ENCODE peak calls at places on chromosomes 12 and 14, in ten cellular contexts. One of them, this sample, is unnamed.

GRCh38 chr14:100305446-100306255 is 593 bp downstream of the SLC25A29 start:
- DNase-seq in GM12865: no peak
- DNase-seq in WERI-Rb-1: peak
- DNase-seq in HFF-Myc: no peak
- DNase-seq in psoas muscle: no peak
- DNase-seq in GM23338: peak
- DNase-seq in H9: peak
- DNase-seq in tibial artery: peak
- DNase-seq in cardiac muscle cell: no peak
- DNase-seq in dorsolateral prefrontal cortex: no peak
- DNase-seq in this sample: peak

GRCh38 chr14:21268612-21269251 is 510 bp downstream of the HNRNPC start:
- DNase-seq in psoas muscle: peak
- DNase-seq in GM23338: peak
- DNase-seq in WERI-Rb-1: no peak
- DNase-seq in GM12865: peak
- DNase-seq in tibial artery: no peak
- DNase-seq in H9: no peak
- DNase-seq in HFF-Myc: no peak
- DNase-seq in dorsolateral prefrontal cortex: no peak
- DNase-seq in cardiac muscle cell: peak
- DNase-seq in this sample: no peak

GRCh38 chr12:7486512-7486911 is 17.1 kb downstream of the CD163 start:
- DNase-seq in HFF-Myc: no peak
- DNase-seq in WERI-Rb-1: no peak
- DNase-seq in dorsolateral prefrontal cortex: no peak
- DNase-seq in tibial artery: no peak
- DNase-seq in cardiac muscle cell: no peak
- DNase-seq in GM12865: no peak
- DNase-seq in H9: no peak
- DNase-seq in GM23338: no peak
- DNase-seq in psoas muscle: no peak
- DNase-seq in this sample: no peak

GRCh38 chr12:54933381-54933780 is 51.2 kb downstream of the TESPA1 start:
- DNase-seq in H9: no peak
- DNase-seq in GM12865: peak
- DNase-seq in GM23338: no peak
- DNase-seq in WERI-Rb-1: no peak
- DNase-seq in dorsolateral prefrontal cortex: no peak
- DNase-seq in tibial artery: no peak
- DNase-seq in HFF-Myc: no peak
- DNase-seq in cardiac muscle cell: no peak
- DNase-seq in psoas muscle: no peak
- DNase-seq in this sample: no peak

GRCh38 chr14:50210074-50210473 is 21.3 kb downstream of the SOS2 start:
- DNase-seq in psoas muscle: no peak
- DNase-seq in GM23338: no peak
- DNase-seq in H9: no peak
- DNase-seq in GM12865: no peak
- DNase-seq in cardiac muscle cell: no peak
- DNase-seq in HFF-Myc: no peak
- DNase-seq in tibial artery: no peak
- DNase-seq in dorsolateral prefrontal cortex: no peak
- DNase-seq in WERI-Rb-1: no peak
- DNase-seq in this sample: no peak

GRCh38 chr14:63689132-63689531 is 38.7 kb downstream of the SGPP1 start:
- DNase-seq in HFF-Myc: no peak
- DNase-seq in tibial artery: no peak
- DNase-seq in dorsolateral prefrontal cortex: no peak
- DNase-seq in GM23338: no peak
- DNase-seq in H9: no peak
- DNase-seq in GM12865: no peak
- DNase-seq in psoas muscle: no peak
- DNase-seq in WERI-Rb-1: no peak
- DNase-seq in cardiac muscle cell: no peak
- DNase-seq in this sample: no peak

GRCh38 chr12:50947932-50948331 is 4.4 kb upstream of the HIGD1C start:
- DNase-seq in HFF-Myc: no peak
- DNase-seq in GM23338: no peak
- DNase-seq in psoas muscle: no peak
- DNase-seq in H9: no peak
- DNase-seq in cardiac muscle cell: no peak
- DNase-seq in dorsolateral prefrontal cortex: no peak
- DNase-seq in tibial artery: no peak
- DNase-seq in GM12865: no peak
- DNase-seq in WERI-Rb-1: no peak
- DNase-seq in this sample: no peak

GRCh38 chr12:45768194-45768593 is 38.7 kb downstream of the ARID2 start:
- DNase-seq in tibial artery: no peak
- DNase-seq in dorsolateral prefrontal cortex: no peak
- DNase-seq in GM12865: no peak
- DNase-seq in cardiac muscle cell: no peak
- DNase-seq in WERI-Rb-1: no peak
- DNase-seq in HFF-Myc: no peak
- DNase-seq in H9: no peak
- DNase-seq in psoas muscle: no peak
- DNase-seq in GM23338: no peak
- DNase-seq in this sample: no peak

GRCh38 chr12:120941846-120942405 is 36.4 kb upstream of the HNF1A start:
- DNase-seq in cardiac muscle cell: no peak
- DNase-seq in HFF-Myc: no peak
- DNase-seq in dorsolateral prefrontal cortex: no peak
- DNase-seq in H9: no peak
- DNase-seq in WERI-Rb-1: no peak
- DNase-seq in tibial artery: no peak
- DNase-seq in psoas muscle: no peak
- DNase-seq in GM23338: no peak
- DNase-seq in GM12865: no peak
- DNase-seq in this sample: no peak

DNA sequence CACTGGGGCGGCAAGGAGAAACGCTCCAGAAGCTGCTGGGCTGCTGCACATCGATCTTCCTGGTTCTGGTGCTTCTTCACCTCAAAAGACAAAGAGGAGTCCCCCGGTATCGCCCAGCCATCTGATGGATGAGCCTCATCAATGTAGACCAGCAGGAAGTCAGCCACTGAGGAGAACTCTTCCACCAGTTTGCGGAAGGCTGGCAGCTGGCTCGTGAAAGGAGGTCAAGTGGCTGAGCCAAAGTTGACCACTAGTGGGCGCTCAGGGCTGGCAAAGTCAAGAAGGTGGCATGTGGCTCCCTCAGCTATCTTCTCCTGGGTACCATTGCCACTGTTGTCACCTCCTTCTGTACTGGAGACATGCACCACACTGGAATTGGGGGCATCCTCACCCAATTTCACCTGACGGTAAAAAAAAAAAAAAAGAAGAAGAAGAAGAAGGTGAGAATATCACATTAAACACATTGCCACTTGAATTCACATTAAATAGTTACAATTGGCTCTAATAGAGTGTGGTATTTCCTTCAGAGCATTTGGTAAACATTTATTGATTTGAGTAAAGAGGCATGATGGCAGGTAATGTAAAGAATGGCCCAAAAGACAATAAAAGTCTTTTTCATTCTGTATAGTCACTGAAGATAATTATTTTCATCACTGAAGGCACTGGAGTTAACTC is 8.3 kb downstream of the DIO2 start:
- DNase-seq in psoas muscle: peak
- DNase-seq in GM23338: peak
- DNase-seq in tibial artery: no peak
- DNase-seq in WERI-Rb-1: peak
- DNase-seq in H9: peak
- DNase-seq in GM12865: peak
- DNase-seq in cardiac muscle cell: no peak
- DNase-seq in dorsolateral prefrontal cortex: no peak
- DNase-seq in HFF-Myc: no peak
- DNase-seq in this sample: no peak
- TF ChIP-seq CTCF in psoas muscle: no peak
- TF ChIP-seq CTCF in GM23338: peak
- TF ChIP-seq CTCF in tibial artery: no peak
- TF ChIP-seq CTCF in WERI-Rb-1: peak
- TF ChIP-seq CTCF in H9: peak
- TF ChIP-seq CTCF in GM12865: peak
- TF ChIP-seq CTCF in cardiac muscle cell: peak
- TF ChIP-seq CTCF in dorsolateral prefrontal cortex: no peak
- TF ChIP-seq CTCF in HFF-Myc: peak
- TF ChIP-seq CTCF in this sample: peak

GRCh38 chr12:52050771-52051541 is at the start of gene NR4A1:
- DNase-seq in H9: peak
- DNase-seq in GM23338: peak
- DNase-seq in dorsolateral prefrontal cortex: peak
- DNase-seq in GM12865: peak
- DNase-seq in tibial artery: peak
- DNase-seq in psoas muscle: peak
- DNase-seq in WERI-Rb-1: peak
- DNase-seq in HFF-Myc: peak
- DNase-seq in cardiac muscle cell: peak
- DNase-seq in this sample: peak
- TF ChIP-seq CTCF in H9: no peak
- TF ChIP-seq CTCF in GM23338: no peak
- TF ChIP-seq CTCF in dorsolateral prefrontal cortex: peak
- TF ChIP-seq CTCF in GM12865: peak
- TF ChIP-seq CTCF in tibial artery: no peak
- TF ChIP-seq CTCF in psoas muscle: no peak
- TF ChIP-seq CTCF in WERI-Rb-1: peak
- TF ChIP-seq CTCF in HFF-Myc: no peak
- TF ChIP-seq CTCF in cardiac muscle cell: peak
- TF ChIP-seq CTCF in this sample: no peak

GRCh38 chr12:6386522-6386921 is 2.6 kb downstream of the LTBR start:
- DNase-seq in HFF-Myc: no peak
- DNase-seq in H9: no peak
- DNase-seq in GM23338: no peak
- DNase-seq in psoas muscle: no peak
- DNase-seq in tibial artery: no peak
- DNase-seq in WERI-Rb-1: no peak
- DNase-seq in dorsolateral prefrontal cortex: no peak
- DNase-seq in cardiac muscle cell: no peak
- DNase-seq in GM12865: no peak
- DNase-seq in this sample: no peak

GRCh38 chr12:6386038-6386437 is 2.1 kb downstream of the LTBR start:
- DNase-seq in GM23338: no peak
- DNase-seq in cardiac muscle cell: no peak
- DNase-seq in H9: peak
- DNase-seq in GM12865: no peak
- DNase-seq in WERI-Rb-1: no peak
- DNase-seq in HFF-Myc: no peak
- DNase-seq in psoas muscle: no peak
- DNase-seq in dorsolateral prefrontal cortex: no peak
- DNase-seq in tibial artery: no peak
- DNase-seq in this sample: no peak

GRCh38 chr12:6382371-6382770 is 1.6 kb upstream of the LTBR start:
- DNase-seq in GM12865: no peak
- DNase-seq in tibial artery: no peak
- DNase-seq in GM23338: peak
- DNase-seq in HFF-Myc: no peak
- DNase-seq in psoas muscle: no peak
- DNase-seq in cardiac muscle cell: no peak
- DNase-seq in H9: peak
- DNase-seq in WERI-Rb-1: no peak
- DNase-seq in dorsolateral prefrontal cortex: no peak
- DNase-seq in this sample: no peak

GRCh38 chr12:6384499-6385436 is 806 bp downstream of the LTBR start:
- DNase-seq in HFF-Myc: no peak
- DNase-seq in tibial artery: no peak
- DNase-seq in WERI-Rb-1: no peak
- DNase-seq in GM23338: no peak
- DNase-seq in cardiac muscle cell: no peak
- DNase-seq in H9: peak
- DNase-seq in GM12865: no peak
- DNase-seq in psoas muscle: no peak
- DNase-seq in dorsolateral prefrontal cortex: no peak
- DNase-seq in this sample: no peak

DNA sequence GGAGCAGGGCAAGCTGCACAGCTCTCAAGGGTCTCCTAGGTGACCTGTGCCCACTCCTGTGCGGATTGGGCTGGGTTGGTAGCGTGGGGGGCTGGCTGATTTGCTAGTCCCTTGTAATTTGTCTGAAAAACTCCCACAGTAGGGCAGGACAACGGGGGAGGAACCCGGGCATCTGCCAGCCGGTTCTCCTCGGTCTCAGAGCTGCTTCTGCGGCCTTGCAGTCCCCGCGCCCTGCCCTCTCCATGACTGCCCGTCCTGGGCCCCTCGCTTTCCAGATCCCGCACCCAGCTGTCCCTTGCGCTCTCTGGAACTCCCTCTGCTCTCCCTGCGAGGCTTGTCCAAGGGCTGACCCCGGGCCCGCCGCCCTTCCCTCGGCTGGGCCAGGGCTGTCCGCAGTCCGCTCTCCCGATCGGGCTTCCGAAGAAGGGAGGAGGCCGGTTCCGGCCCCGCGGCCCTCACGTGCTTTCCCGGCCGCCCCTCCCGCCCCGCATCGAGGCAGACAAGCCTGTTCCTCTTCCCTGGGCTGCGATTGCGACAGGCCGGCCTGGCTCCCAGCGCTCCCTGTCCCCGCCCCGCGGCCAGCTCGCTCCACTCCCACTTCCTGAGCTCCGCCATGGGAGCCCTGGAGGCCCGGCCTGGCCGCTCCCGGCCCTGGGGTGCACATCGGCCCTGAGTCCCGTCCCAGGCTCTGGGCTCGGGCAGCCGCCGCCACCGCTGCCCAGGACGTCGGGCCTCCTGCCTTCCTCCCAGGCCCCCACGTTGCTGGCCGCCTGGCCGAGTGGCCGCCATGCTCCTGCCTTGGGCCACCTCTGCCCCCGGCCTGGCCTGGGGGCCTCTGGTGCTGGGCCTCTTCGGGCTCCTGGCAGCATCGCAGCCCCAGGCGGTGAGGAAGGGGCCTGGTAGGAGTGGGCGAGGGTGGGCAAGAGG is at the start of gene LTBR:
- DNase-seq in WERI-Rb-1: no peak
- DNase-seq in dorsolateral prefrontal cortex: peak
- DNase-seq in cardiac muscle cell: peak
- DNase-seq in psoas muscle: peak
- DNase-seq in GM12865: peak
- DNase-seq in GM23338: peak
- DNase-seq in tibial artery: peak
- DNase-seq in HFF-Myc: peak
- DNase-seq in H9: peak
- DNase-seq in this sample: peak
- TF ChIP-seq CTCF in WERI-Rb-1: no peak
- TF ChIP-seq CTCF in dorsolateral prefrontal cortex: no peak
- TF ChIP-seq CTCF in cardiac muscle cell: peak
- TF ChIP-seq CTCF in psoas muscle: peak
- TF ChIP-seq CTCF in GM12865: no peak
- TF ChIP-seq CTCF in GM23338: no peak
- TF ChIP-seq CTCF in tibial artery: no peak
- TF ChIP-seq CTCF in HFF-Myc: no peak
- TF ChIP-seq CTCF in H9: no peak
- TF ChIP-seq CTCF in this sample: no peak

GRCh38 chr14:86654558-86655184 is 1124.7 kb downstream of the FLRT2 start:
- DNase-seq in cardiac muscle cell: peak
- DNase-seq in dorsolateral prefrontal cortex: no peak
- DNase-seq in HFF-Myc: peak
- DNase-seq in GM23338: peak
- DNase-seq in H9: peak
- DNase-seq in WERI-Rb-1: peak
- DNase-seq in psoas muscle: no peak
- DNase-seq in GM12865: peak
- DNase-seq in tibial artery: no peak
- DNase-seq in this sample: no peak
- TF ChIP-seq CTCF in cardiac muscle cell: peak
- TF ChIP-seq CTCF in dorsolateral prefrontal cortex: peak
- TF ChIP-seq CTCF in HFF-Myc: peak
- TF ChIP-seq CTCF in GM23338: peak
- TF ChIP-seq CTCF in H9: peak
- TF ChIP-seq CTCF in WERI-Rb-1: peak
- TF ChIP-seq CTCF in psoas muscle: no peak
- TF ChIP-seq CTCF in GM12865: peak
- TF ChIP-seq CTCF in tibial artery: no peak
- TF ChIP-seq CTCF in this sample: peak